ENCODE peak calls at places on chromosomes 16 and 17, in five cellular contexts. G, O, Z, W and D are unnamed samples.

GRCh38 chr16:25264599-25264998 is 7.0 kb upstream of the ZKSCAN2 start:
- DNase-seq in O (no peak), W (no peak), G (no peak), Z (peak), D (no peak)

GRCh38 chr17:19254651-19255050 is 17.5 kb downstream of the EPN2 start:
- DNase-seq in Z (no peak), O (no peak), W (no peak), G (no peak), D (no peak)

GRCh38 chr16:30377050-30377811 is 2.6 kb downstream of the MYL11 start:
- DNase-seq in G (no peak), O (no peak), W (no peak), Z (no peak), D (no peak)

GRCh38 chr16:88782454-88783390 is 2.3 kb downstream of the PIEZO1 start:
- DNase-seq in W (no peak), G (no peak), Z (peak), O (no peak), D (no peak)

GRCh38 chr17:49183801-49184200 is 26.6 kb downstream of the GNGT2 start:
- DNase-seq in W (no peak), Z (no peak), G (no peak), O (no peak), D (no peak)

GRCh38 chr17:30599424-30600061 is 122.3 kb downstream of the GOSR1 start:
- DNase-seq in Z (no peak), G (no peak), W (no peak), O (peak), D (no peak)

GRCh38 chr16:19935696-19936095 is 51.0 kb upstream of the GPRC5B start:
- DNase-seq in Z (no peak), G (no peak), W (no peak), O (no peak), D (no peak)

GRCh38 chr17:43787728-43788127 is 7.5 kb downstream of the CFAP97D1 start:
- DNase-seq in O (no peak), Z (no peak), G (no peak), W (no peak), D (no peak)

GRCh38 chr16:48373258-48374050 is 11.8 kb downstream of the SIAH1 start:
- DNase-seq in Z (no peak), O (no peak), W (no peak), G (no peak), D (no peak)

GRCh38 chr16:89795676-89796075 is 20.8 kb downstream of the FANCA start:
- DNase-seq in G (no peak), W (no peak), O (no peak), Z (no peak), D (no peak)

GRCh38 chr16:85981826-85982562 is 83.0 kb downstream of the IRF8 start:
- DNase-seq in W (no peak), G (no peak), Z (no peak), O (no peak), D (no peak)

GRCh38 chr16:19705843-19706242 is 12.2 kb downstream of the KNOP1 start:
- DNase-seq in Z (no peak), O (no peak), G (no peak), W (no peak), D (no peak)

GRCh38 chr16:7227193-7227825 is 105.3 kb upstream of the RBFOX1 start:
- DNase-seq in Z (no peak), W (no peak), O (no peak), G (no peak), D (no peak)

GRCh38 chr17:76789235-76789788 is 51.4 kb downstream of the MFSD11 start:
- DNase-seq in G (no peak), W (no peak), Z (no peak), O (no peak), D (no peak)

GRCh38 chr16:74942977-74943918 is 41.7 kb downstream of the WDR59 start:
- DNase-seq in O (no peak), G (no peak), W (no peak), Z (no peak), D (no peak)

GRCh38 chr16:77574867-77575619 is 140.2 kb upstream of the ADAMTS18 start:
- DNase-seq in O (peak), G (no peak), W (no peak), Z (no peak), D (no peak)

GRCh38 chr16:87702325-87702811 is 63.4 kb downstream of the KLHDC4 start:
- DNase-seq in O (peak), W (no peak), Z (peak), G (no peak), D (no peak)

GRCh38 chr16:87701066-87701425 is 64.7 kb downstream of the KLHDC4 start:
- DNase-seq in G (no peak), Z (no peak), O (no peak), W (no peak), D (no peak)

GRCh38 chr16:87701505-87701921 is 64.3 kb downstream of the KLHDC4 start:
- DNase-seq in W (no peak), O (no peak), G (no peak), Z (no peak), D (no peak)

GRCh38 chr16:87698676-87699179 is 67.1 kb downstream of the KLHDC4 start:
- DNase-seq in Z (no peak), G (no peak), O (no peak), W (no peak), D (no peak)

DNA sequence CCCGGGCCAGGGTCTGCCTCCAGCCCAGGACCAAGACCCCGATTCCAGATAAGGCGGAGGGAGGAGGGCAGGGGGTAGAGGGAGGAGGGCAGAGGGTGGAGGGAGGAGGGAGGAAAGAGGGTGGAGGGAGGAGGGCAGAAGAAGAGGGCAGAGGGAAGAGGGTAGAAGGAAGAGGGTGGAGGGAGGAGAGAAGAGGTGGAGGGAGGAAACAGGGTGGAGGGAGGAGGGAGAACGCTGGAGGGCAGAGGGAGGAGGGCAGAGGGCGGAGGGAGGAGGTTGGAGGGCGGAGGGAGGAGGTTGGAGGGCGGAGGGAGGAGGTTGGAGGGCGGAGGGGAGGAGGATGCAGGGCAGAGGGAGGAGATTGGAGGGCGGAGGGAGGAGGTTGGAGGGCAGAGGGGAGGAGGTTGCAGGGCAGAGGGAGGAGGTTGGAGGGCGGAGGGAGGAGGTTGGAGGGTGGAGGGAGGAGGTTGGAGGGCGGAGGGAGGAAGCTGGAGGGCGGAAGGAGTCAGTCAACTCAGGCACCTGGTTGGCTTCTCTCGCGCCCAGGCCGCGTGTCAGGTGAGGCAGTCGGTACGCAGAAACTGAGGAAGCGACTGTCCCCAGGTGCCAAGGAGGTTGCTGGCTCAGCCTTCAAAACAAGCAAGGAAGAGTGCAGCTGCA is 65.2 kb downstream of the KLHDC4 start:
- DNase-seq in G (no peak), W (no peak), O (no peak), Z (no peak), D (no peak)
- TF ChIP-seq CTCF in G (no peak), W (no peak), O (no peak), Z (no peak), D (no peak)

GRCh38 chr17:78438694-78439325 is 60.4 kb downstream of the PGS1 start:
- DNase-seq in O (no peak), G (no peak), W (no peak), Z (no peak), D (no peak)

GRCh38 chr17:78437508-78438169 is 59.2 kb downstream of the PGS1 start:
- DNase-seq in Z (no peak), G (no peak), O (no peak), W (no peak), D (no peak)

GRCh38 chr17:78435330-78436005 is 57.0 kb downstream of the PGS1 start:
- DNase-seq in O (no peak), G (no peak), W (no peak), Z (no peak), D (no peak)

GRCh38 chr17:78441271-78441986 is 63.0 kb downstream of the PGS1 start:
- DNase-seq in Z (no peak), W (no peak), G (no peak), O (no peak), D (no peak)

DNA sequence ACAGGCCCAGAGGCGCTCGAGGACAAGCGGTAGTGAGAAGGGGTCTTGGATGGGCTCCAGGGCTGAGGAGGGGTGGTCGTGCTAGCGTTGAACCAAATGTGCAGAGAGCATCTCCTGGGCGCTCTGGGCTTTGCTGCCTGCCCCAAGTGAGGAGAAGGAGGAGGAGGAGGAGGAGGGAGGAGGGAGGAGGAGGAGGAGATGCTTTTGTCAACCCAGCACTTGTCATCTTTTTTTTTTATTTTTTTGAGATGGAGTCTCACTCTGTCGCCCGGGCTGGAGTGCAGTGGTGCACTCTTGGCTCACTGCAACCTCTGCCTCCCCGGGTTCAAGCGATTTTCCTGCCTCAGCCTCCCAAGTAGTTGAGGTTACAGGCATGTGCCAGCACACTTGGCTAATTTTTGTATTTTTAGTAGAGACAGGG is 59.8 kb downstream of the PGS1 start:
- DNase-seq in Z (no peak), G (no peak), O (no peak), W (no peak), D (no peak)
- H3K27ac ChIP-seq in Z (no peak), G (no peak), O (no peak), W (no peak), D (no peak)

GRCh38 chr16:31486036-31486435 is 3.1 kb downstream of the SLC5A2 start:
- DNase-seq in Z (no peak), W (no peak), G (no peak), O (no peak), D (no peak)
- H3K4me3 ChIP-seq in Z (no peak), W (no peak), G (no peak), O (no peak), D (no peak)

GRCh38 chr17:17751996-17752821 is 71.0 kb downstream of the RAI1 start:
- DNase-seq in W (peak), O (peak), G (peak), Z (peak), D (peak)
- TF ChIP-seq CTCF in W (no peak), O (peak), G (peak), Z (peak), D (peak)

GRCh38 chr17:65279456-65279855 is 142.3 kb downstream of the RGS9 start:
- DNase-seq in Z (no peak), G (no peak), O (no peak), W (no peak), D (no peak)
- H3K27ac ChIP-seq in Z (no peak), G (no peak), O (no peak), W (no peak), D (no peak)

GRCh38 chr17:36913132-36913531 is 24.1 kb upstream of the LHX1 start:
- DNase-seq in G (no peak), O (no peak), Z (no peak), W (no peak), D (no peak)
- H3K4me3 ChIP-seq in G (no peak), O (no peak), Z (no peak), W (no peak), D (no peak)